ENCODE peak calls at places on chromosomes 3 and 15, in five cellular contexts. One of them, this sample, is unnamed.

GRCh38 chr3:25586167-25586505 is 78.6 kb downstream of the TOP2B start:
- DNase-seq in kidney tubule cell: no peak
- DNase-seq in GM10248: no peak
- DNase-seq in GM04504: no peak
- DNase-seq in EH: no peak
- DNase-seq in this sample: no peak

GRCh38 chr3:197847866-197848401 is 56.9 kb downstream of the LRCH3 start:
- DNase-seq in kidney tubule cell: no peak
- DNase-seq in GM10248: peak; percentile 78
- DNase-seq in GM04504: no peak
- DNase-seq in EH: peak; percentile 54
- DNase-seq in this sample: peak; percentile 48

GRCh38 chr15:64774556-64775523 is 549 bp downstream of the RBPMS2 start:
- DNase-seq in kidney tubule cell: no peak
- DNase-seq in GM10248: no peak
- DNase-seq in GM04504: no peak
- DNase-seq in EH: peak; percentile 27
- DNase-seq in this sample: no peak

GRCh38 chr3:197496746-197497125 is 59.0 kb downstream of the BDH1 start:
- DNase-seq in kidney tubule cell: no peak
- DNase-seq in GM10248: no peak
- DNase-seq in GM04504: no peak
- DNase-seq in EH: no peak
- DNase-seq in this sample: no peak

GRCh38 chr3:197327701-197328100 is 29.3 kb upstream of the DLG1 start:
- DNase-seq in kidney tubule cell: no peak
- DNase-seq in GM10248: no peak
- DNase-seq in GM04504: no peak
- DNase-seq in EH: peak; percentile 14
- DNase-seq in this sample: no peak

GRCh38 chr3:72185549-72186484 is 400.9 kb upstream of the PROK2 start:
- DNase-seq in kidney tubule cell: peak; percentile 67
- DNase-seq in GM10248: peak; percentile 26
- DNase-seq in GM04504: peak; percentile 58
- DNase-seq in EH: peak; percentile 58
- DNase-seq in this sample: peak; percentile 32

GRCh38 chr3:134376786-134377431 is 2.7 kb upstream of the AMOTL2 start:
- DNase-seq in kidney tubule cell: peak; percentile 21
- DNase-seq in GM10248: no peak
- DNase-seq in GM04504: no peak
- DNase-seq in EH: no peak
- DNase-seq in this sample: no peak

GRCh38 chr3:127738192-127738840 is 65.6 kb downstream of the ABTB1 start:
- DNase-seq in kidney tubule cell: peak; percentile 88
- DNase-seq in GM10248: no peak
- DNase-seq in GM04504: no peak
- DNase-seq in EH: peak; percentile 84
- DNase-seq in this sample: no peak

GRCh38 chr3:46958469-46959168 is 17.9 kb downstream of the CCDC12 start:
- DNase-seq in kidney tubule cell: no peak
- DNase-seq in GM10248: no peak
- DNase-seq in GM04504: no peak
- DNase-seq in EH: no peak
- DNase-seq in this sample: no peak

GRCh38 chr15:34012461-34013028 is 26.5 kb downstream of the AVEN start:
- DNase-seq in kidney tubule cell: no peak
- DNase-seq in GM10248: no peak
- DNase-seq in GM04504: no peak
- DNase-seq in EH: peak; percentile 41
- DNase-seq in this sample: no peak

GRCh38 chr3:51535146-51536019 is 3.1 kb upstream of the RAD54L2 start:
- DNase-seq in kidney tubule cell: peak; percentile 65
- DNase-seq in GM10248: no peak
- DNase-seq in GM04504: no peak
- DNase-seq in EH: peak; percentile 20
- DNase-seq in this sample: peak; percentile 8

GRCh38 chr3:192795021-192795420 is 67.7 kb upstream of the FGF12 start:
- DNase-seq in kidney tubule cell: no peak
- DNase-seq in GM10248: no peak
- DNase-seq in GM04504: no peak
- DNase-seq in EH: peak; percentile 52
- DNase-seq in this sample: no peak

GRCh38 chr3:117473981-117474563 is 764.5 kb downstream of the TUSC7 start:
- DNase-seq in kidney tubule cell: no peak
- DNase-seq in GM10248: no peak
- DNase-seq in GM04504: no peak
- DNase-seq in EH: no peak
- DNase-seq in this sample: no peak

GRCh38 chr3:115325539-115325938 is 178.5 kb upstream of the ZBTB20 start:
- DNase-seq in kidney tubule cell: peak; percentile 24
- DNase-seq in GM10248: no peak
- DNase-seq in GM04504: peak; percentile 21
- DNase-seq in EH: peak; percentile 62
- DNase-seq in this sample: no peak

GRCh38 chr3:156666073-156666472 is 8.3 kb upstream of the TIPARP start:
- DNase-seq in kidney tubule cell: no peak
- DNase-seq in GM10248: no peak
- DNase-seq in GM04504: no peak
- DNase-seq in EH: no peak
- DNase-seq in this sample: no peak

GRCh38 chr15:98442379-98442833 is 205.9 kb upstream of the IGF1R start:
- DNase-seq in kidney tubule cell: peak; percentile 89
- DNase-seq in GM10248: peak; percentile 59
- DNase-seq in GM04504: peak; percentile 56
- DNase-seq in EH: peak; percentile 91
- DNase-seq in this sample: no peak

GRCh38 chr3:139906441-139906840 is 28.5 kb upstream of the CLSTN2 start:
- DNase-seq in kidney tubule cell: peak; percentile 98
- DNase-seq in GM10248: no peak
- DNase-seq in GM04504: peak; percentile 8
- DNase-seq in EH: peak; percentile 68
- DNase-seq in this sample: no peak

GRCh38 chr15:77457619-77458265 is 37.1 kb downstream of the HMG20A start:
- DNase-seq in kidney tubule cell: peak; percentile 46
- DNase-seq in GM10248: no peak
- DNase-seq in GM04504: peak; percentile 17
- DNase-seq in EH: peak; percentile 81
- DNase-seq in this sample: no peak

GRCh38 chr15:67080900-67081431 is 15.6 kb downstream of the SMAD3 start:
- DNase-seq in kidney tubule cell: peak; percentile 86
- DNase-seq in GM10248: peak; percentile 80
- DNase-seq in GM04504: peak; percentile 87
- DNase-seq in EH: peak; percentile 96
- DNase-seq in this sample: peak; percentile 83

GRCh38 chr3:119293761-119294401 is at the start of gene ARHGAP31:
- DNase-seq in kidney tubule cell: peak; percentile 72
- DNase-seq in GM10248: peak; percentile 76
- DNase-seq in GM04504: peak; percentile 40
- DNase-seq in EH: peak; percentile 81
- DNase-seq in this sample: peak; percentile 83

GRCh38 chr3:124774305-124774673 is 44.0 kb downstream of the UMPS start:
- DNase-seq in kidney tubule cell: peak; percentile 79
- DNase-seq in GM10248: no peak
- DNase-seq in GM04504: peak; percentile 73
- DNase-seq in EH: peak; percentile 97
- DNase-seq in this sample: no peak

GRCh38 chr15:49865925-49866757 is 245.3 kb downstream of the DTWD1 start:
- DNase-seq in kidney tubule cell: peak; percentile 15
- DNase-seq in GM10248: no peak
- DNase-seq in GM04504: no peak
- DNase-seq in EH: peak; percentile 50
- DNase-seq in this sample: no peak

GRCh38 chr3:49269443-49269842 is 7.6 kb downstream of the C3orf62 start:
- DNase-seq in kidney tubule cell: no peak
- DNase-seq in GM10248: no peak
- DNase-seq in GM04504: no peak
- DNase-seq in EH: no peak
- DNase-seq in this sample: no peak

GRCh38 chr3:13145131-13145825 is 72.0 kb upstream of the IQSEC1 start:
- DNase-seq in kidney tubule cell: no peak
- DNase-seq in GM10248: no peak
- DNase-seq in GM04504: no peak
- DNase-seq in EH: no peak
- DNase-seq in this sample: no peak

GRCh38 chr15:84552896-84553295 is 47.9 kb upstream of the ZSCAN2 start:
- DNase-seq in kidney tubule cell: peak; percentile 47
- DNase-seq in GM10248: no peak
- DNase-seq in GM04504: no peak
- DNase-seq in EH: peak; percentile 38
- DNase-seq in this sample: no peak

GRCh38 chr3:27108322-27108721 is 260.9 kb downstream of the NEK10 start:
- DNase-seq in kidney tubule cell: no peak
- DNase-seq in GM10248: no peak
- DNase-seq in GM04504: no peak
- DNase-seq in EH: no peak
- DNase-seq in this sample: no peak

GRCh38 chr3:129104498-129105079 is 17.0 kb downstream of the RAB43 start:
- DNase-seq in kidney tubule cell: no peak
- DNase-seq in GM10248: no peak
- DNase-seq in GM04504: no peak
- DNase-seq in EH: no peak
- DNase-seq in this sample: no peak

GRCh38 chr15:98525625-98526024 is 122.7 kb upstream of the IGF1R start:
- DNase-seq in kidney tubule cell: no peak
- DNase-seq in GM10248: no peak
- DNase-seq in GM04504: no peak
- DNase-seq in EH: peak; percentile 16
- DNase-seq in this sample: no peak

GRCh38 chr15:69909719-69910444 is 187.8 kb downstream of the TLE3 start:
- DNase-seq in kidney tubule cell: no peak
- DNase-seq in GM10248: no peak
- DNase-seq in GM04504: no peak
- DNase-seq in EH: no peak
- DNase-seq in this sample: no peak

GRCh38 chr15:59339252-59339672 is 33.4 kb downstream of the MYO1E start:
- DNase-seq in kidney tubule cell: peak; percentile 37
- DNase-seq in GM10248: no peak
- DNase-seq in GM04504: no peak
- DNase-seq in EH: peak; percentile 89
- DNase-seq in this sample: no peak

GRCh38 chr3:61736506-61736905 is 175.1 kb downstream of the PTPRG start:
- DNase-seq in kidney tubule cell: peak; percentile 52
- DNase-seq in GM10248: no peak
- DNase-seq in GM04504: no peak
- DNase-seq in EH: no peak
- DNase-seq in this sample: no peak

GRCh38 chr3:7959094-7959493 is 542.5 kb upstream of the LMCD1 start:
- DNase-seq in kidney tubule cell: no peak
- DNase-seq in GM10248: no peak
- DNase-seq in GM04504: no peak
- DNase-seq in EH: no peak
- DNase-seq in this sample: no peak

GRCh38 chr15:96395687-96396086 is 65.2 kb downstream of the NR2F2 start:
- DNase-seq in kidney tubule cell: no peak
- DNase-seq in GM10248: no peak
- DNase-seq in GM04504: no peak
- DNase-seq in EH: no peak
- DNase-seq in this sample: no peak

GRCh38 chr3:194738254-194739093 is 52.8 kb downstream of the FAM43A start:
- DNase-seq in kidney tubule cell: peak; percentile 80
- DNase-seq in GM10248: no peak
- DNase-seq in GM04504: peak; percentile 10
- DNase-seq in EH: peak; percentile 73
- DNase-seq in this sample: no peak

GRCh38 chr3:54653456-54654195 is 274.2 kb downstream of the LRTM1 start:
- DNase-seq in kidney tubule cell: peak; percentile 63
- DNase-seq in GM10248: no peak
- DNase-seq in GM04504: no peak
- DNase-seq in EH: no peak
- DNase-seq in this sample: peak; percentile 9

This sample was measured in GM06990.